ENCODE peak calls at places on chromosomes 11 and 22, in six cellular contexts. E is astrocyte of the hippocampus; P is activated naive CD4-positive, alpha-beta T cell; Z is CD4-positive, alpha-beta T cell; Y is COLO829; C is gastrocnemius medialis. X is an unnamed sample.

GRCh38 chr22:20131856-20132685 is 467 bp downstream of the ZDHHC8 start:
- DNase-seq in Z (no peak), E (peak), P (no peak), C (no peak), Y (no peak), X (no peak)

GRCh38 chr11:8258771-8259170 is 4.9 kb downstream of the LMO1 start:
- DNase-seq in C (peak), P (no peak), Y (no peak), E (peak), Z (no peak), X (peak)

GRCh38 chr11:108405706-108406105 is 61.6 kb downstream of the C11orf65 start:
- DNase-seq in Y (no peak), E (peak), P (no peak), Z (no peak), C (no peak), X (no peak)

GRCh38 chr11:74255741-74256369 is 55.6 kb downstream of the P4HA3 start:
- DNase-seq in Z (peak), P (no peak), C (no peak), E (peak), Y (peak), X (peak)

GRCh38 chr22:40341604-40342003 is 4.7 kb upstream of the ADSL start:
- DNase-seq in C (no peak), Y (no peak), E (no peak), P (no peak), Z (no peak), X (no peak)

GRCh38 chr11:12280199-12280837 is 97.1 kb upstream of the PARVA start:
- DNase-seq in E (no peak), C (no peak), Y (no peak), Z (no peak), P (no peak), X (no peak)

GRCh38 chr11:46936138-46937110 is at the start of gene CSTPP1:
- DNase-seq in P (peak), C (peak), Z (peak), Y (peak), E (peak), X (peak)

GRCh38 chr11:60756307-60757032 is at the start of gene MS4A15:
- DNase-seq in Y (peak), P (no peak), Z (no peak), E (peak), C (no peak), X (no peak)

GRCh38 chr22:29661355-29661754 is 57.9 kb downstream of the NF2 start:
- DNase-seq in Y (no peak), C (no peak), Z (no peak), E (peak), P (no peak), X (no peak)

X was measured in astrocyte of the cerebellum.